ENCODE peak calls at places on chromosome 21, in six cellular contexts. F is GM13977; J is stimulated activated CD8-positive, alpha-beta memory T cell treated with anti-CD3 and anti-CD28 coated beads, Interleukin-7, amount 100 ng/mL, for 1 hour; G is activated gamma-delta T cell treated with Interleukin-2 at 50 U/mL for 16 hours; P is AG08395; Q is AG04450. Y is an unnamed sample.

GRCh38 chr21:17731554-17731953 is 87.6 kb downstream of the C21orf91 start:
- DNase-seq in F (no peak), J (no peak), G (no peak), P (no peak), Q (no peak), Y (no peak)

GRCh38 chr21:46532080-46532479 is 72.8 kb downstream of the S100B start:
- DNase-seq in F (no peak), J (no peak), G (peak), P (no peak), Q (no peak), Y (no peak)

GRCh38 chr21:33064623-33064996 is 5.3 kb upstream of the OLIG1 start:
- DNase-seq in F (no peak), J (no peak), G (no peak), P (no peak), Q (no peak), Y (no peak)

GRCh38 chr21:37139902-37140301 is 66.8 kb downstream of the TTC3 start:
- DNase-seq in F (no peak), J (no peak), G (no peak), P (peak), Q (no peak), Y (no peak)

GRCh38 chr21:34509151-34509550 is 2.9 kb downstream of the KCNE1 start:
- DNase-seq in F (no peak), J (no peak), G (no peak), P (no peak), Q (no peak), Y (no peak)

GRCh38 chr21:42079939-42080787 is 9.0 kb downstream of the UMODL1 start:
- DNase-seq in F (no peak), J (no peak), G (no peak), P (peak), Q (no peak), Y (no peak)

GRCh38 chr21:44953628-44954021 is 13.8 kb downstream of the SLX9 start:
- DNase-seq in F (no peak), J (no peak), G (no peak), P (no peak), Q (no peak), Y (no peak)

GRCh38 chr21:41361786-41362604 is at the start of gene MX2:
- DNase-seq in F (peak), J (peak), G (peak), P (peak), Q (peak), Y (no peak)

GRCh38 chr21:14863745-14864210 is 201.0 kb downstream of the NRIP1 start:
- DNase-seq in F (no peak), J (no peak), G (no peak), P (no peak), Q (no peak), Y (no peak)

GRCh38 chr21:18228060-18228739 is 16.4 kb upstream of the CHODL start:
- DNase-seq in F (no peak), J (no peak), G (no peak), P (no peak), Q (no peak), Y (no peak)

Y was measured in GM18507.